ENCODE peak calls at places on chromosomes 12 and 14, in eight cellular contexts. X, O, B, Y, A, N, J and L are unnamed samples.

GRCh38 chr14:99415496-99416281 is 65.0 kb downstream of the SETD3 start:
- DNase-seq in X (peak; percentile 87), O (no peak), B (no peak), Y (peak; percentile 36), A (peak; percentile 48), N (peak; percentile 54), J (peak; percentile 80), L (peak; percentile 70)

GRCh38 chr12:98352835-98353234 is 162.6 kb upstream of the TMPO start:
- DNase-seq in X (no peak), O (no peak), B (no peak), Y (no peak), A (no peak), N (no peak), J (no peak), L (no peak)

GRCh38 chr14:79246200-79246599 is 965.1 kb downstream of the DIO2 start:
- DNase-seq in X (no peak), O (no peak), B (no peak), Y (no peak), A (no peak), N (no peak), J (no peak), L (no peak)

GRCh38 chr12:49279706-49280159 is 14.9 kb downstream of the TUBA1C start:
- DNase-seq in X (peak; percentile 22), O (no peak), B (no peak), Y (no peak), A (peak; percentile 26), N (no peak), J (no peak), L (no peak)

GRCh38 chr12:122886851-122887816 is 8.8 kb downstream of the VPS37B start:
- DNase-seq in X (peak; percentile 92), O (no peak), B (no peak), Y (peak; percentile 26), A (peak; percentile 71), N (no peak), J (peak; percentile 68), L (no peak)

GRCh38 chr14:33855672-33856071 is 95.2 kb downstream of the EGLN3 start:
- DNase-seq in X (no peak), O (no peak), B (no peak), Y (no peak), A (no peak), N (no peak), J (no peak), L (no peak)

GRCh38 chr14:63940387-63940786 is 87.6 kb downstream of the SYNE2 start:
- DNase-seq in X (no peak), O (no peak), B (no peak), Y (no peak), A (no peak), N (no peak), J (peak; percentile 56), L (no peak)

GRCh38 chr14:24172871-24173281 is 996 bp downstream of the REC8 start:
- DNase-seq in X (no peak), O (no peak), B (peak; percentile 67), Y (no peak), A (no peak), N (no peak), J (no peak), L (no peak)

GRCh38 chr14:61638595-61639391 is 56.5 kb upstream of the HIF1A start:
- DNase-seq in X (no peak), O (no peak), B (no peak), Y (no peak), A (peak; percentile 22), N (no peak), J (no peak), L (peak; percentile 73)

GRCh38 chr12:82359115-82359478 is 768 bp downstream of the METTL25 start:
- DNase-seq in X (peak; percentile 62), O (no peak), B (peak; percentile 74), Y (no peak), A (no peak), N (no peak), J (no peak), L (peak; percentile 5)

GRCh38 chr12:115542656-115543055 is 734.8 kb downstream of the MED13L start:
- DNase-seq in X (no peak), O (no peak), B (no peak), Y (no peak), A (no peak), N (no peak), J (no peak), L (no peak)

GRCh38 chr12:115354007-115354452 is 670.1 kb upstream of the TBX3 start:
- DNase-seq in X (peak; percentile 76), O (no peak), B (no peak), Y (no peak), A (peak; percentile 59), N (no peak), J (no peak), L (peak; percentile 95)

GRCh38 chr12:121712462-121713256 is at the start of gene TMEM120B:
- DNase-seq in X (peak; percentile 82), O (peak; percentile 86), B (peak; percentile 96), Y (peak; percentile 76), A (peak; percentile 88), N (peak; percentile 78), J (peak; percentile 85), L (peak; percentile 61)

GRCh38 chr12:70246580-70246979 is 3.3 kb downstream of the CNOT2 start:
- DNase-seq in X (no peak), O (no peak), B (no peak), Y (no peak), A (no peak), N (no peak), J (no peak), L (no peak)

GRCh38 chr14:50396636-50397460 is at the start of gene CDKL1:
- DNase-seq in X (no peak), O (peak; percentile 71), B (peak; percentile 89), Y (peak; percentile 33), A (peak; percentile 78), N (peak; percentile 53), J (peak; percentile 45), L (peak; percentile 68)

GRCh38 chr12:94704452-94704871 is 54.1 kb upstream of the TMCC3 start:
- DNase-seq in X (no peak), O (no peak), B (no peak), Y (no peak), A (no peak), N (no peak), J (no peak), L (peak; percentile 77)

GRCh38 chr12:89779090-89779489 is 70.5 kb upstream of the ATP2B1 start:
- DNase-seq in X (no peak), O (no peak), B (no peak), Y (no peak), A (no peak), N (no peak), J (no peak), L (no peak)

GRCh38 chr12:11987906-11988305 is 82.8 kb upstream of the BCL2L14 start:
- DNase-seq in X (no peak), O (no peak), B (no peak), Y (no peak), A (no peak), N (no peak), J (no peak), L (no peak)

GRCh38 chr12:5376591-5377207 is 55.2 kb upstream of the NTF3 start:
- DNase-seq in X (no peak), O (no peak), B (no peak), Y (no peak), A (peak; percentile 33), N (no peak), J (no peak), L (no peak)